ENCODE peak calls at places on chromosomes 13 and 19, in four cellular contexts. X is ureter, G is RWPE1, K is ascending aorta. V is an unnamed sample.

GRCh38 chr19:4376991-4377781 is 23.2 kb downstream of the SH3GL1 start:
- DNase-seq in X (peak; percentile 49), K (no peak), G (no peak), V (no peak)

GRCh38 chr13:98598043-98598442 is 21.1 kb upstream of the STK24 start:
- DNase-seq in G (no peak), X (no peak), K (no peak), V (no peak)

GRCh38 chr19:3687774-3688706 is 12.2 kb downstream of the PIP5K1C start:
- DNase-seq in K (no peak), G (no peak), X (no peak), V (no peak)

GRCh38 chr19:14073925-14074838 is 1.6 kb downstream of the MISP3 start:
- DNase-seq in G (peak; percentile 62), X (no peak), K (no peak), V (no peak)

GRCh38 chr13:40187836-40188591 is 478.4 kb downstream of the FOXO1 start:
- DNase-seq in K (no peak), X (no peak), G (no peak), V (no peak)

GRCh38 chr13:97220151-97220900 is 1.8 kb upstream of the MBNL2 start:
- DNase-seq in K (no peak), G (no peak), X (no peak), V (no peak)

GRCh38 chr13:52127378-52127777 is 1.5 kb downstream of the NEK5 start:
- DNase-seq in K (no peak), G (no peak), X (no peak), V (no peak)

GRCh38 chr13:46339035-46339666 is 47.9 kb downstream of the RUBCNL start:
- DNase-seq in X (no peak), K (no peak), G (no peak), V (no peak)

V was measured in cortex of kidney.